ENCODE peak calls at places on chromosome 7, in eight cellular contexts. One of them, this sample, is unnamed.

GRCh38 chr7:16644624-16644986 is 949 bp downstream of the ANKMY2 start:
- DNase-seq in T47D: peak; percentile 45
- DNase-seq in GM12864: no peak
- DNase-seq in GM19239: no peak
- DNase-seq in RCC 7860: peak; percentile 53
- DNase-seq in stimulated activated CD8-positive, alpha-beta memory T cell treated with anti-CD3 and anti-CD28 coated beads, Interleukin-12 subunit alpha, Interleukin-12 subunit beta, amount 100 ng/mL, for 4 hours: peak; percentile 39
- DNase-seq in activated CD4-positive, CD25-positive, alpha-beta regulatory T cell treated with anti-CD3 and anti-CD28 coated beads, Interleukin-2, amount 50 U/mL, for 16 hours: peak; percentile 25
- DNase-seq in CD8-positive, alpha-beta T cell: peak; percentile 51
- DNase-seq in this sample: peak; percentile 61

GRCh38 chr7:73463966-73464365 is 30.4 kb downstream of the FZD9 start:
- DNase-seq in T47D: no peak
- DNase-seq in GM19239: no peak
- DNase-seq in stimulated activated CD8-positive, alpha-beta memory T cell treated with anti-CD3 and anti-CD28 coated beads, Interleukin-12 subunit alpha, Interleukin-12 subunit beta, amount 100 ng/mL, for 4 hours: no peak
- DNase-seq in GM12864: no peak
- DNase-seq in activated CD4-positive, CD25-positive, alpha-beta regulatory T cell treated with anti-CD3 and anti-CD28 coated beads, Interleukin-2, amount 50 U/mL, for 16 hours: no peak
- DNase-seq in CD8-positive, alpha-beta T cell: no peak
- DNase-seq in RCC 7860: no peak
- DNase-seq in this sample: no peak

GRCh38 chr7:82036146-82036886 is 266.5 kb upstream of the HGF start:
- DNase-seq in GM12864: no peak
- DNase-seq in RCC 7860: no peak
- DNase-seq in activated CD4-positive, CD25-positive, alpha-beta regulatory T cell treated with anti-CD3 and anti-CD28 coated beads, Interleukin-2, amount 50 U/mL, for 16 hours: no peak
- DNase-seq in CD8-positive, alpha-beta T cell: no peak
- DNase-seq in stimulated activated CD8-positive, alpha-beta memory T cell treated with anti-CD3 and anti-CD28 coated beads, Interleukin-12 subunit alpha, Interleukin-12 subunit beta, amount 100 ng/mL, for 4 hours: no peak
- DNase-seq in T47D: no peak
- DNase-seq in GM19239: no peak
- DNase-seq in this sample: no peak

GRCh38 chr7:99733448-99733847 is 1.5 kb downstream of the CYP3A7 start:
- DNase-seq in GM19239: peak; percentile 9
- DNase-seq in RCC 7860: no peak
- DNase-seq in activated CD4-positive, CD25-positive, alpha-beta regulatory T cell treated with anti-CD3 and anti-CD28 coated beads, Interleukin-2, amount 50 U/mL, for 16 hours: peak; percentile 1
- DNase-seq in T47D: no peak
- DNase-seq in GM12864: no peak
- DNase-seq in CD8-positive, alpha-beta T cell: peak; percentile 9
- DNase-seq in stimulated activated CD8-positive, alpha-beta memory T cell treated with anti-CD3 and anti-CD28 coated beads, Interleukin-12 subunit alpha, Interleukin-12 subunit beta, amount 100 ng/mL, for 4 hours: no peak
- DNase-seq in this sample: no peak

GRCh38 chr7:585229-585711 is 65.6 kb upstream of the PDGFA start:
- DNase-seq in CD8-positive, alpha-beta T cell: peak; percentile 20
- DNase-seq in T47D: no peak
- DNase-seq in RCC 7860: no peak
- DNase-seq in stimulated activated CD8-positive, alpha-beta memory T cell treated with anti-CD3 and anti-CD28 coated beads, Interleukin-12 subunit alpha, Interleukin-12 subunit beta, amount 100 ng/mL, for 4 hours: no peak
- DNase-seq in GM12864: peak; percentile 38
- DNase-seq in GM19239: peak; percentile 71
- DNase-seq in activated CD4-positive, CD25-positive, alpha-beta regulatory T cell treated with anti-CD3 and anti-CD28 coated beads, Interleukin-2, amount 50 U/mL, for 16 hours: peak; percentile 26
- DNase-seq in this sample: no peak

GRCh38 chr7:69510114-69510513 is 88.2 kb upstream of the AUTS2 start:
- DNase-seq in stimulated activated CD8-positive, alpha-beta memory T cell treated with anti-CD3 and anti-CD28 coated beads, Interleukin-12 subunit alpha, Interleukin-12 subunit beta, amount 100 ng/mL, for 4 hours: no peak
- DNase-seq in CD8-positive, alpha-beta T cell: no peak
- DNase-seq in RCC 7860: no peak
- DNase-seq in GM12864: no peak
- DNase-seq in T47D: peak; percentile 35
- DNase-seq in GM19239: no peak
- DNase-seq in activated CD4-positive, CD25-positive, alpha-beta regulatory T cell treated with anti-CD3 and anti-CD28 coated beads, Interleukin-2, amount 50 U/mL, for 16 hours: no peak
- DNase-seq in this sample: no peak

GRCh38 chr7:83677180-83677866 is 28.4 kb upstream of the SEMA3E start:
- DNase-seq in RCC 7860: peak; percentile 43
- DNase-seq in activated CD4-positive, CD25-positive, alpha-beta regulatory T cell treated with anti-CD3 and anti-CD28 coated beads, Interleukin-2, amount 50 U/mL, for 16 hours: no peak
- DNase-seq in CD8-positive, alpha-beta T cell: no peak
- DNase-seq in T47D: peak; percentile 72
- DNase-seq in GM19239: no peak
- DNase-seq in stimulated activated CD8-positive, alpha-beta memory T cell treated with anti-CD3 and anti-CD28 coated beads, Interleukin-12 subunit alpha, Interleukin-12 subunit beta, amount 100 ng/mL, for 4 hours: no peak
- DNase-seq in GM12864: no peak
- DNase-seq in this sample: no peak

GRCh38 chr7:131431289-131431688 is 103.6 kb downstream of the MKLN1 start:
- DNase-seq in stimulated activated CD8-positive, alpha-beta memory T cell treated with anti-CD3 and anti-CD28 coated beads, Interleukin-12 subunit alpha, Interleukin-12 subunit beta, amount 100 ng/mL, for 4 hours: no peak
- DNase-seq in CD8-positive, alpha-beta T cell: no peak
- DNase-seq in GM19239: no peak
- DNase-seq in RCC 7860: no peak
- DNase-seq in T47D: peak; percentile 48
- DNase-seq in GM12864: no peak
- DNase-seq in activated CD4-positive, CD25-positive, alpha-beta regulatory T cell treated with anti-CD3 and anti-CD28 coated beads, Interleukin-2, amount 50 U/mL, for 16 hours: no peak
- DNase-seq in this sample: no peak

GRCh38 chr7:114086906-114087651 is 168.3 kb upstream of the PPP1R3A start:
- DNase-seq in GM19239: no peak
- DNase-seq in T47D: peak; percentile 50
- DNase-seq in RCC 7860: no peak
- DNase-seq in stimulated activated CD8-positive, alpha-beta memory T cell treated with anti-CD3 and anti-CD28 coated beads, Interleukin-12 subunit alpha, Interleukin-12 subunit beta, amount 100 ng/mL, for 4 hours: no peak
- DNase-seq in CD8-positive, alpha-beta T cell: no peak
- DNase-seq in activated CD4-positive, CD25-positive, alpha-beta regulatory T cell treated with anti-CD3 and anti-CD28 coated beads, Interleukin-2, amount 50 U/mL, for 16 hours: no peak
- DNase-seq in GM12864: no peak
- DNase-seq in this sample: peak; percentile 70

GRCh38 chr7:96440328-96440727 is 118.4 kb upstream of the SLC25A13 start:
- DNase-seq in stimulated activated CD8-positive, alpha-beta memory T cell treated with anti-CD3 and anti-CD28 coated beads, Interleukin-12 subunit alpha, Interleukin-12 subunit beta, amount 100 ng/mL, for 4 hours: no peak
- DNase-seq in GM19239: no peak
- DNase-seq in CD8-positive, alpha-beta T cell: no peak
- DNase-seq in T47D: no peak
- DNase-seq in activated CD4-positive, CD25-positive, alpha-beta regulatory T cell treated with anti-CD3 and anti-CD28 coated beads, Interleukin-2, amount 50 U/mL, for 16 hours: no peak
- DNase-seq in GM12864: no peak
- DNase-seq in RCC 7860: no peak
- DNase-seq in this sample: no peak

GRCh38 chr7:33554576-33554975 is 350.8 kb upstream of the BMPER start:
- DNase-seq in GM19239: no peak
- DNase-seq in RCC 7860: no peak
- DNase-seq in T47D: no peak
- DNase-seq in GM12864: no peak
- DNase-seq in CD8-positive, alpha-beta T cell: no peak
- DNase-seq in activated CD4-positive, CD25-positive, alpha-beta regulatory T cell treated with anti-CD3 and anti-CD28 coated beads, Interleukin-2, amount 50 U/mL, for 16 hours: no peak
- DNase-seq in stimulated activated CD8-positive, alpha-beta memory T cell treated with anti-CD3 and anti-CD28 coated beads, Interleukin-12 subunit alpha, Interleukin-12 subunit beta, amount 100 ng/mL, for 4 hours: no peak
- DNase-seq in this sample: no peak

GRCh38 chr7:15937571-15937970 is 251.1 kb upstream of the MEOX2 start:
- DNase-seq in RCC 7860: no peak
- DNase-seq in stimulated activated CD8-positive, alpha-beta memory T cell treated with anti-CD3 and anti-CD28 coated beads, Interleukin-12 subunit alpha, Interleukin-12 subunit beta, amount 100 ng/mL, for 4 hours: no peak
- DNase-seq in GM12864: no peak
- DNase-seq in GM19239: no peak
- DNase-seq in T47D: no peak
- DNase-seq in CD8-positive, alpha-beta T cell: no peak
- DNase-seq in activated CD4-positive, CD25-positive, alpha-beta regulatory T cell treated with anti-CD3 and anti-CD28 coated beads, Interleukin-2, amount 50 U/mL, for 16 hours: no peak
- DNase-seq in this sample: no peak

GRCh38 chr7:33716581-33717477 is 188.5 kb upstream of the BMPER start:
- DNase-seq in T47D: peak; percentile 82
- DNase-seq in stimulated activated CD8-positive, alpha-beta memory T cell treated with anti-CD3 and anti-CD28 coated beads, Interleukin-12 subunit alpha, Interleukin-12 subunit beta, amount 100 ng/mL, for 4 hours: no peak
- DNase-seq in GM12864: no peak
- DNase-seq in GM19239: no peak
- DNase-seq in RCC 7860: peak; percentile 48
- DNase-seq in activated CD4-positive, CD25-positive, alpha-beta regulatory T cell treated with anti-CD3 and anti-CD28 coated beads, Interleukin-2, amount 50 U/mL, for 16 hours: no peak
- DNase-seq in CD8-positive, alpha-beta T cell: no peak
- DNase-seq in this sample: peak; percentile 48

GRCh38 chr7:66529889-66530615 is 98.6 kb upstream of the KCTD7 start:
- DNase-seq in CD8-positive, alpha-beta T cell: no peak
- DNase-seq in RCC 7860: no peak
- DNase-seq in activated CD4-positive, CD25-positive, alpha-beta regulatory T cell treated with anti-CD3 and anti-CD28 coated beads, Interleukin-2, amount 50 U/mL, for 16 hours: no peak
- DNase-seq in stimulated activated CD8-positive, alpha-beta memory T cell treated with anti-CD3 and anti-CD28 coated beads, Interleukin-12 subunit alpha, Interleukin-12 subunit beta, amount 100 ng/mL, for 4 hours: no peak
- DNase-seq in GM19239: no peak
- DNase-seq in GM12864: no peak
- DNase-seq in T47D: no peak
- DNase-seq in this sample: no peak

GRCh38 chr7:29957521-29957920 is 32.1 kb downstream of the SCRN1 start:
- DNase-seq in GM12864: no peak
- DNase-seq in CD8-positive, alpha-beta T cell: no peak
- DNase-seq in T47D: no peak
- DNase-seq in activated CD4-positive, CD25-positive, alpha-beta regulatory T cell treated with anti-CD3 and anti-CD28 coated beads, Interleukin-2, amount 50 U/mL, for 16 hours: no peak
- DNase-seq in stimulated activated CD8-positive, alpha-beta memory T cell treated with anti-CD3 and anti-CD28 coated beads, Interleukin-12 subunit alpha, Interleukin-12 subunit beta, amount 100 ng/mL, for 4 hours: no peak
- DNase-seq in RCC 7860: no peak
- DNase-seq in GM19239: no peak
- DNase-seq in this sample: no peak

GRCh38 chr7:44279286-44279685 is 46.1 kb downstream of the CAMK2B start:
- DNase-seq in stimulated activated CD8-positive, alpha-beta memory T cell treated with anti-CD3 and anti-CD28 coated beads, Interleukin-12 subunit alpha, Interleukin-12 subunit beta, amount 100 ng/mL, for 4 hours: no peak
- DNase-seq in GM19239: no peak
- DNase-seq in RCC 7860: no peak
- DNase-seq in CD8-positive, alpha-beta T cell: peak; percentile 1
- DNase-seq in activated CD4-positive, CD25-positive, alpha-beta regulatory T cell treated with anti-CD3 and anti-CD28 coated beads, Interleukin-2, amount 50 U/mL, for 16 hours: no peak
- DNase-seq in GM12864: no peak
- DNase-seq in T47D: no peak
- DNase-seq in this sample: no peak

GRCh38 chr7:99252166-99252895 is 20.3 kb upstream of the MYH16 start:
- DNase-seq in CD8-positive, alpha-beta T cell: no peak
- DNase-seq in stimulated activated CD8-positive, alpha-beta memory T cell treated with anti-CD3 and anti-CD28 coated beads, Interleukin-12 subunit alpha, Interleukin-12 subunit beta, amount 100 ng/mL, for 4 hours: no peak
- DNase-seq in GM12864: no peak
- DNase-seq in RCC 7860: no peak
- DNase-seq in GM19239: no peak
- DNase-seq in T47D: no peak
- DNase-seq in activated CD4-positive, CD25-positive, alpha-beta regulatory T cell treated with anti-CD3 and anti-CD28 coated beads, Interleukin-2, amount 50 U/mL, for 16 hours: no peak
- DNase-seq in this sample: no peak

GRCh38 chr7:6271091-6271658 is 1.2 kb downstream of the CYTH3 start:
- DNase-seq in activated CD4-positive, CD25-positive, alpha-beta regulatory T cell treated with anti-CD3 and anti-CD28 coated beads, Interleukin-2, amount 50 U/mL, for 16 hours: no peak
- DNase-seq in T47D: peak; percentile 70
- DNase-seq in stimulated activated CD8-positive, alpha-beta memory T cell treated with anti-CD3 and anti-CD28 coated beads, Interleukin-12 subunit alpha, Interleukin-12 subunit beta, amount 100 ng/mL, for 4 hours: no peak
- DNase-seq in CD8-positive, alpha-beta T cell: peak; percentile 44
- DNase-seq in GM19239: peak; percentile 30
- DNase-seq in RCC 7860: no peak
- DNase-seq in GM12864: no peak
- DNase-seq in this sample: peak; percentile 73

GRCh38 chr7:87413951-87414381 is 61.5 kb downstream of the ABCB4 start:
- DNase-seq in activated CD4-positive, CD25-positive, alpha-beta regulatory T cell treated with anti-CD3 and anti-CD28 coated beads, Interleukin-2, amount 50 U/mL, for 16 hours: no peak
- DNase-seq in CD8-positive, alpha-beta T cell: no peak
- DNase-seq in stimulated activated CD8-positive, alpha-beta memory T cell treated with anti-CD3 and anti-CD28 coated beads, Interleukin-12 subunit alpha, Interleukin-12 subunit beta, amount 100 ng/mL, for 4 hours: no peak
- DNase-seq in GM19239: no peak
- DNase-seq in GM12864: no peak
- DNase-seq in T47D: peak; percentile 62
- DNase-seq in RCC 7860: peak; percentile 77
- DNase-seq in this sample: no peak

GRCh38 chr7:117567781-117568180 is 88.0 kb downstream of the CFTR start:
- DNase-seq in activated CD4-positive, CD25-positive, alpha-beta regulatory T cell treated with anti-CD3 and anti-CD28 coated beads, Interleukin-2, amount 50 U/mL, for 16 hours: no peak
- DNase-seq in GM12864: no peak
- DNase-seq in RCC 7860: no peak
- DNase-seq in CD8-positive, alpha-beta T cell: no peak
- DNase-seq in T47D: no peak
- DNase-seq in stimulated activated CD8-positive, alpha-beta memory T cell treated with anti-CD3 and anti-CD28 coated beads, Interleukin-12 subunit alpha, Interleukin-12 subunit beta, amount 100 ng/mL, for 4 hours: no peak
- DNase-seq in GM19239: no peak
- DNase-seq in this sample: no peak

GRCh38 chr7:91183408-91183807 is 80.8 kb upstream of the FZD1 start:
- DNase-seq in CD8-positive, alpha-beta T cell: no peak
- DNase-seq in stimulated activated CD8-positive, alpha-beta memory T cell treated with anti-CD3 and anti-CD28 coated beads, Interleukin-12 subunit alpha, Interleukin-12 subunit beta, amount 100 ng/mL, for 4 hours: no peak
- DNase-seq in T47D: no peak
- DNase-seq in GM19239: no peak
- DNase-seq in activated CD4-positive, CD25-positive, alpha-beta regulatory T cell treated with anti-CD3 and anti-CD28 coated beads, Interleukin-2, amount 50 U/mL, for 16 hours: no peak
- DNase-seq in RCC 7860: no peak
- DNase-seq in GM12864: no peak
- DNase-seq in this sample: no peak

GRCh38 chr7:85102813-85103350 is 84.0 kb downstream of the SEMA3D start:
- DNase-seq in T47D: no peak
- DNase-seq in RCC 7860: no peak
- DNase-seq in GM19239: no peak
- DNase-seq in GM12864: no peak
- DNase-seq in activated CD4-positive, CD25-positive, alpha-beta regulatory T cell treated with anti-CD3 and anti-CD28 coated beads, Interleukin-2, amount 50 U/mL, for 16 hours: no peak
- DNase-seq in CD8-positive, alpha-beta T cell: no peak
- DNase-seq in stimulated activated CD8-positive, alpha-beta memory T cell treated with anti-CD3 and anti-CD28 coated beads, Interleukin-12 subunit alpha, Interleukin-12 subunit beta, amount 100 ng/mL, for 4 hours: no peak
- DNase-seq in this sample: no peak

This sample was measured in small intestine.